ENCODE peak calls at places on chromosomes 6 and 20, in seven cellular contexts. C is EL; K is mucosa of descending colon; P is iris pigment epithelial cell; D is activated CD4-positive, alpha-beta T cell treated with anti-CD3 and anti-CD28 coated beads, Interleukin-2, amount 50 U/mL, for 1 hour; Z is retinal pigment epithelial cell; F is T-helper 1 cell. U is an unnamed sample.

GRCh38 chr6:2970753-2971419 is 481 bp downstream of the SERPINB6 start:
- DNase-seq in Z (no peak), F (peak), K (peak), D (peak), C (peak), P (peak), U (peak)

GRCh38 chr6:38184041-38184779 is 364.7 kb downstream of the ZFAND3 start:
- DNase-seq in C (no peak), F (no peak), D (no peak), P (no peak), K (no peak), Z (no peak), U (no peak)

GRCh38 chr6:105401247-105402089 is 1.4 kb downstream of the PREP start:
- DNase-seq in P (peak), C (peak), F (no peak), K (no peak), D (no peak), Z (no peak), U (no peak)

GRCh38 chr20:642398-643174 is 10.4 kb downstream of the SRXN1 start:
- DNase-seq in D (no peak), Z (no peak), C (no peak), F (no peak), P (no peak), K (no peak), U (no peak)

GRCh38 chr6:24883618-24884017 is 52.1 kb downstream of the RIPOR2 start:
- DNase-seq in C (peak), D (no peak), P (peak), F (peak), Z (no peak), K (no peak), U (no peak)

GRCh38 chr6:7721654-7722053 is 4.2 kb upstream of the BMP6 start:
- DNase-seq in D (no peak), K (no peak), C (peak), P (peak), F (no peak), Z (no peak), U (no peak)

GRCh38 chr20:62209850-62210495 is 10.1 kb downstream of the HRH3 start:
- DNase-seq in C (no peak), K (peak), D (no peak), P (no peak), F (no peak), Z (no peak), U (no peak)

GRCh38 chr6:126812651-126813050 is 305.8 kb upstream of the RSPO3 start:
- DNase-seq in D (no peak), C (no peak), Z (no peak), K (no peak), P (peak), F (no peak), U (no peak)

U was measured in T-cell.